ENCODE peak calls at places on chromosomes 11 and 22, in five cellular contexts. E, Q, I, F and N are unnamed samples. For H3K36me3, the result is how much of the 10 kb centered on the place peaks cover.

GRCh38 chr11:125903753-125904659 is at the start of gene DDX25:
- DNase-seq in I (no peak), E (no peak), Q (no peak), F (no peak), N (no peak)

GRCh38 chr22:46079861-46080821 is 70.2 kb upstream of the PPARA start:
- DNase-seq in I (peak), E (peak), F (peak), Q (no peak), N (no peak)

GRCh38 chr22:25153961-25154685 is 45.5 kb upstream of the CRYBB3 start:
- DNase-seq in Q (peak), F (peak), I (peak), E (peak), N (no peak)

GRCh38 chr11:747176-748006 is at the start of gene TALDO1:
- DNase-seq in F (peak), Q (peak), I (peak), E (peak), N (peak)

GRCh38 chr11:112229746-112230433 is 3.7 kb downstream of the PTS start:
- DNase-seq in F (no peak), Q (no peak), I (no peak), E (no peak), N (peak)

GRCh38 chr11:11215944-11216343 is 137.1 kb downstream of the CSNK2A3 start:
- DNase-seq in F (no peak), E (no peak), Q (no peak), I (no peak), N (no peak)

GRCh38 chr22:36325163-36326031 is 62.4 kb downstream of the MYH9 start:
- DNase-seq in I (peak), F (peak), E (no peak), Q (no peak), N (peak)

GRCh38 chr11:13337986-13338436 is 60.4 kb downstream of the BMAL1 start:
- DNase-seq in Q (no peak), I (no peak), E (no peak), F (no peak), N (peak)

GRCh38 chr11:3642071-3642951 is 519 bp upstream of the ART5 start:
- DNase-seq in E (peak), I (peak), F (peak), Q (no peak), N (peak)

GRCh38 chr11:116930177-116930576 is 92.8 kb upstream of the APOA1 start:
- DNase-seq in E (no peak), I (no peak), F (no peak), Q (no peak), N (no peak)

GRCh38 chr11:75280770-75281468 is 40.3 kb downstream of the TPBGL start:
- DNase-seq in F (no peak), I (peak), Q (no peak), E (no peak), N (no peak)

GRCh38 chr22:29083576-29084566 is 11.0 kb downstream of the KREMEN1 start:
- DNase-seq in Q (no peak), F (no peak), E (no peak), I (no peak), N (no peak)

GRCh38 chr11:123168236-123168635 is 26.8 kb downstream of the CLMP start:
- DNase-seq in I (no peak), Q (no peak), F (no peak), E (no peak), N (no peak)

GRCh38 chr22:32334640-32335365 is 22.9 kb upstream of the RFPL3 start:
- DNase-seq in E (no peak), F (no peak), Q (no peak), I (no peak), N (no peak)

GRCh38 chr22:41085842-41086241 is 6.5 kb upstream of the EP300 start:
- DNase-seq in I (no peak), Q (no peak), F (no peak), E (no peak), N (no peak)

GRCh38 chr11:11502303-11502828 is 119.4 kb downstream of the GALNT18 start:
- DNase-seq in I (no peak), Q (no peak), F (peak), E (no peak), N (no peak)

GRCh38 chr11:1928038-1928890 is 8.8 kb downstream of the TNNT3 start:
- DNase-seq in E (no peak), Q (no peak), I (peak), F (no peak), N (no peak)

GRCh38 chr11:86245369-86246292 is 1.1 kb downstream of the EED start:
- DNase-seq in I (no peak), F (no peak), E (no peak), Q (no peak), N (no peak)

GRCh38 chr11:18368236-18368635 is 26.1 kb upstream of the LDHA start:
- DNase-seq in I (no peak), Q (no peak), E (no peak), F (no peak), N (no peak)

GRCh38 chr11:107370390-107370789 is 87.2 kb downstream of the CWF19L2 start:
- DNase-seq in F (no peak), Q (no peak), I (no peak), E (no peak), N (peak)

GRCh38 chr11:44899959-44900358 is 50.7 kb downstream of the TP53I11 start:
- DNase-seq in Q (no peak), I (no peak), F (no peak), E (no peak), N (no peak)

GRCh38 chr11:106344392-106344791 is 266.9 kb downstream of the AASDHPPT start:
- DNase-seq in I (no peak), F (no peak), E (no peak), Q (no peak), N (no peak)

GRCh38 chr11:123261345-123262106 is 66.5 kb upstream of the CLMP start:
- DNase-seq in Q (peak), I (peak), E (peak), F (peak), N (no peak)

GRCh38 chr11:70594031-70594430 is 195.7 kb downstream of the CTTN start:
- DNase-seq in E (no peak), I (peak), F (no peak), Q (no peak), N (no peak)

GRCh38 chr11:105377870-105378269 is 232.0 kb upstream of the GRIA4 start:
- DNase-seq in I (no peak), E (no peak), F (no peak), Q (no peak), N (no peak)

GRCh38 chr22:42066937-42067336 is 3.7 kb downstream of the NAGA start:
- DNase-seq in I (no peak), E (no peak), F (no peak), Q (no peak), N (no peak)

GRCh38 chr11:102560555-102561011 is 30.0 kb upstream of the MMP7 start:
- DNase-seq in E (no peak), Q (peak), I (no peak), F (peak), N (peak)

GRCh38 chr11:117839936-117840813 is 15.6 kb upstream of the FXYD2 start:
- DNase-seq in E (no peak), Q (no peak), I (no peak), F (no peak), N (no peak)

GRCh38 chr11:70059971-70060370 is 18.1 kb upstream of the ANO1 start:
- DNase-seq in F (no peak), I (no peak), E (no peak), Q (no peak), N (no peak)

GRCh38 chr11:117978982-117979381 is 7.2 kb upstream of the IL10RA start:
- DNase-seq in Q (no peak), E (no peak), F (no peak), I (no peak), N (no peak)

GRCh38 chr11:61494341-61495038 is 14.1 kb upstream of the LRRC10B start:
- DNase-seq in Q (no peak), I (no peak), F (no peak), E (no peak), N (no peak)

GRCh38 chr11:93100211-93100610 is 97.6 kb downstream of the SLC36A4 start:
- DNase-seq in Q (no peak), F (no peak), I (no peak), E (no peak), N (no peak)

GRCh38 chr11:108958446-108959123 is 293.7 kb downstream of the DDX10 start:
- DNase-seq in E (no peak), F (no peak), Q (no peak), I (no peak), N (no peak)

GRCh38 chr22:27546157-27546556 is 255.4 kb downstream of the MN1 start:
- DNase-seq in E (no peak), I (no peak), F (no peak), Q (no peak), N (no peak)

GRCh38 chr11:116605543-116605942 is 167.2 kb downstream of the BUD13 start:
- DNase-seq in E (no peak), F (no peak), I (no peak), Q (peak), N (no peak)

DNA sequence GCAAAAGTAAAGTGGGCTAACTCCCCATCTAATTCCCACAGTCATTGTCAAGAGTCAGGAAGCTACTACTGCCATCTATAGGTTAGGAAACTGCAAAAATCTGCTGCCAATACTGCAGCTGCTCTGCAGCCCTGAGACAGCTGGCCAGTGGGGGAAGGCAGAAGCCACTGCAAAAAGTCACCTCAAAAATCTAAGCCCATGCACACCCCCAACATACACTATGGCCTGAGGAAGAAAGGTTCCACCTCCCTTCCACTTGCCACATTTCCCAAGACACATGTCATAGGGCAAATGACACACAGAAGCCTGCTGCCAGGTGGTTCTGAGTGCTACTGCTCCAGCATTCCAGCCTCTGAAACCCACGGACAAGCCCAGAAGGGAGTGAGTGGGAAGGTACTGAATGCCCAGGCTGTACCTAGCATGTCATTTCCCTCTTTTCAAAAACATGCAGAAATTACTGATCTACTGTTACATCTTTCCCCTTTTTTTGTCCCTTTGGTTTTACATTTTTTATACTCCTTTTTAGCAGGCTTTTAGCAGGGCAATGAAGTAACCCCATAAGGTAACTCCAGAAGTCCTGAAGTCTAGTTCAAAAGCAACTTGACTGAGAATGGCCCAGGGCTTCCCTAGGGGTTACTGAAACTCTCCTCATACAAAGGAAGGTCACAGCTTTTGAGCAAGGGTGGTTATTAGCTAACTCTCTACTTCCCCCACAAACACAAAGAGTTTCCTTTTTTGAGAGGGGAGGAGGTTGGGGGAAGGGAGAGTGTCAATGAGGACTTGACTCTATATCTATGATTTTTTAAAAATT is 36.8 kb downstream of the DGCR2 start:
- DNase-seq in F (no peak), I (no peak), Q (no peak), E (no peak), N (no peak)
- TF ChIP-seq CTCF in F (no peak), I (no peak), Q (peak), E (peak), N (peak)

DNA sequence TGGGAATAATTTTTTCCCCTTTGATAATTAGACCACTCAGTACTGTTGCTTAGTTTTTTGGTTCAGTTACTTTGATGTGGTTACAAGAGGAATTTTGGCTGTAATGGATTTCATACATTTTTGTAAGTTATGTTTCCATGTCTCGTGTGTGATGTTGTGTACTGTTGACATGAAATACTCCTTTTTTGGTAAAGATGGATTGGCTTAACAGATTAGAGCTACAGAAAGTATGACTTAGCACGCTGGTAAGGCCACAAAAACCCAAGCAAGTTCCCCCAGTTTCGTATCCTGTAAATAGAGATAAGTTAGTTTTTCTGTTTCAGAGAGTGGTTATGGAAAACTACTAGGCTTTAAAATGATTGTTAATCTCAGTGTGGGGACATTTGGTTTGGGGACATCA is 11.9 kb downstream of the TBCEL start:
- DNase-seq in E (no peak), F (no peak), Q (no peak), I (no peak), N (no peak)
- H3K4me3 ChIP-seq in E (no peak), F (no peak), Q (no peak), I (no peak), N (no peak)

GRCh38 chr11:114079406-114080072 is 20.0 kb downstream of the ZBTB16 start:
- DNase-seq in Q (no peak), E (no peak), F (no peak), I (peak), N (no peak)

GRCh38 chr11:114080219-114080618 is 20.7 kb downstream of the ZBTB16 start:
- DNase-seq in F (no peak), E (no peak), I (peak), Q (no peak), N (no peak)

GRCh38 chr11:114082415-114082748 is 22.9 kb downstream of the ZBTB16 start:
- DNase-seq in Q (no peak), F (no peak), I (peak), E (no peak), N (no peak)

GRCh38 chr11:114081641-114082414 is 22.3 kb downstream of the ZBTB16 start:
- DNase-seq in Q (no peak), E (no peak), I (peak), F (no peak), N (no peak)

GRCh38 chr11:114080769-114081168 is 21.3 kb downstream of the ZBTB16 start:
- DNase-seq in E (no peak), I (no peak), Q (no peak), F (no peak), N (no peak)
- H3K36me3 ChIP-seq in E (under half), I (under half), Q (under half), F (under half), N (under half)

DNA sequence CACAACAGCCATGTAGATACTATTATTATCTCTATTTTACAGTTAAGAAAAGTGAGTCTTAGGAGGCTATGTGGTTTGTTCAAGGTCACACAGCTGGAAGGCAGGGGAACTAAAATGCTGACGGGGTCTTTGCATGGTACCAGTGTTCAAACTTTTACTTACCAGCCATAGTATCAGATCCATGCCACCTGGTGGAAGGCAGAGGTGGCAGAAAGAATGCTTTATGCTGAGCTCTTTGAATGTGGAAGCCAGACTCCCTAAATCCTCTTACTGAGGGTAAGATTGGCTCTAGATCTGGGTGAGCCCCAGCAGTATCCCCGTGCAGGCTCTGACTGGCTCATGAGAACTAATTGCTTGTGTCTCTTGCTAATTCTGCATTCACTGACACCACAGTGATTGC is 54.3 kb upstream of the NAV2 start:
- DNase-seq in Q (no peak), F (no peak), I (no peak), E (no peak), N (no peak)
- TF ChIP-seq CTCF in Q (no peak), F (no peak), I (no peak), E (peak), N (peak)

DNA sequence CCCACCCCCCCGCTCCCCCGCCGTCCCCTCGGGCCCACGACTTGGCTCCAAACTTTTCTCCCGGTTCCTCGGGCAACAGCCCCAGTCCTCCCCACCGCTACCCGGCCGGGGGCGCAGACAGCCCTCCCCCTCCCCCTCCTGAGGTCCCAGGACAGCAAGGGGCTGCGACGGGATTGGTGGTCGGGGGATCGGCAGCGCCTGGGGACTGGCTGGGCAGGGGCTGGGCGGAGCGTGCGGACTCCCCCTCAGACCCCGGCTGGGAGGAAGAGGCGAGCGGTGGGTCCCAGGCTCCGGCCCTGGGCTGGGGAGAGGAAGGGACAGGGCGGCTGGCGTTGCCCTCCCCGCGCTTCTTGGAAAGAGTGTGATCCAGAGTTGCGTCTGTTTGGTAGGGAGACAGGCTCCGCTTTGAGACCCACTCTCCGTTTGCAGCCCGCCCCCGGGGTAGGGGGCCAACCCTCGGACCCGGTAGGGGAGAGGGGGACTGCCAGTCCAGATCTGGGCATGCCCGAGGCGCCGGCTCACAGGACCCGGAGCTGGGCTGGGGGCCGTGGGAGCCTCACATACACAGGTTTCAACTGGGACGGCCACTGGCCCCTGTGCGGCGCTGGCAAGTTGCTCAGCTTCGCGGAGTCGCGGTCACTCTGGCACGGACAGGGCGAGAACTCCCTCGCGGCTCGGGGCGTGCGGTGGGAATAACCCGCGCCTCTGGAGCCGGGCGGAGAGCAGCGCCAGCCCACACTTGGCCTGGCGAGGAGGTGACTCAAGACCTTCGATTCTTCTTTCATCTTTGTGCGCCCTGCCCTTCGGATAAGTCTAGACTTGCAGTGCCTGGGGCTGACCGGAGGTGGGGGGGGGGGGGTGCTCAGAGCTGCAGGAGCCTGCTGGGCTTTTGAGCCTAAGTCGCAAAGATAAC is 1.0 kb downstream of the TSKU start:
- DNase-seq in F (peak), Q (no peak), E (peak), I (peak), N (no peak)
- H3K4me3 ChIP-seq in F (peak), Q (peak), E (peak), I (peak), N (peak)

GRCh38 chr22:24118689-24119384 is 62.5 kb upstream of the SUSD2 start:
- DNase-seq in E (peak), Q (no peak), F (no peak), I (no peak), N (no peak)

GRCh38 chr22:24124247-24124646 is 57.0 kb upstream of the SUSD2 start:
- DNase-seq in F (no peak), I (no peak), E (no peak), Q (no peak), N (no peak)

GRCh38 chr22:24120029-24120428 is 61.3 kb upstream of the SUSD2 start:
- DNase-seq in I (no peak), Q (no peak), F (no peak), E (peak), N (no peak)

GRCh38 chr22:24119476-24119875 is 61.8 kb upstream of the SUSD2 start:
- DNase-seq in E (no peak), I (no peak), Q (no peak), F (no peak), N (no peak)

DNA sequence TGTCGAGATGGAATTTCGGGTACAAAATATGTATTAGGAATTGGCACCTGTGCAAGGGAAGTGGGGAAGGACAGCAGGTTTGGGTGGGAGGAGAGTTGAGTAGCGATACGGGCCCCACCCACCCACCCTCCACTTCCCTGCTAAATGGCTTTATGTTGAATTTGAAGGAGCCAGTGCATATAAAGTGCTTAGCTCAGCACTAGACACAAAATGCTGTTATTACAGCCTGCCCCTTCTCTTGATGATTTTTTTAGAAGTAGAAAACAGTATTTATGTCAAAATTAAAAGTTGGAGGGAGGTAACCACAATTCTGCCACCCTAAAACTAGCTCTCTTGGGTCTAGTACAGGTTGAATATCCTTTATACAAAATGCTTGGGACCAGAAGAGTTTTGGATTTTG is 59.3 kb upstream of the SUSD2 start:
- DNase-seq in F (no peak), I (no peak), Q (no peak), E (no peak), N (no peak)
- H3K36me3 ChIP-seq in F (under half), I (under half), Q (under half), E (under half), N (under half)

GRCh38 chr11:67698247-67698646 is 23.8 kb upstream of the ALDH3B2 start:
- DNase-seq in I (no peak), E (no peak), Q (no peak), F (no peak), N (no peak)
- TF ChIP-seq CTCF in I (no peak), E (no peak), Q (peak), F (no peak), N (peak)

DNA sequence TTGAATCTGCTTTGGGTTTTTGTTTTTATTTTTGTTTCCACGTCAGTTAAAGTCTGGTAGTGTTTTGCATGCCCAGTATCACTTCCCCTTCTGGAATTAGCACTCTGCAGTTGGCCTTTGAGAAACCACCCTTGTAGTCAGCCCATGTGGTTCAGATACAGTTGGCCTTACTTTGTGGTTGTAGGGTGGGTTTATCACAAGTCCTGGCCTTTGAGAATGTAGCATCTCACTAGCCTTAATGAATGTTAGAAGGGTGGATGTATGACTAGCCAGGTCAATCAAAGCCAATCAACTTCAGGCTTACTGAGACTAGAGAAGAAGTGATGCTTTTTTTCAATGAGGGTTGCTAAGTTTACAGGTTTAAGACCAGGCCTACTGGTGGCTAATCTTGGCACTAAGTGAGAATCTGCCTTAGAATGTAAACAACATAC is 19.8 kb downstream of the ARL14EP start:
- DNase-seq in E (no peak), F (no peak), I (no peak), Q (no peak), N (no peak)
- H3K4me3 ChIP-seq in E (no peak), F (no peak), I (no peak), Q (no peak), N (no peak)